ENCODE peak calls at places on chromosomes 11 and 22, in five cellular contexts. X, O, D, N and H are unnamed samples.

GRCh38 chr11:134542401-134543143 is 130.5 kb upstream of the B3GAT1 start:
- DNase-seq in X (no peak), O (no peak), D (peak), N (peak), H (no peak)

GRCh38 chr11:111977141-111978027 is 40.2 kb downstream of the DIXDC1 start:
- DNase-seq in X (peak), O (peak), D (peak), N (peak), H (no peak)

GRCh38 chr11:114354076-114354475 is 46.2 kb downstream of the C11orf71 start:
- DNase-seq in X (no peak), O (no peak), D (no peak), N (no peak), H (no peak)

GRCh38 chr11:199782-200181 is 6.9 kb downstream of the SCGB1C1 start:
- DNase-seq in X (no peak), O (no peak), D (peak), N (no peak), H (no peak)

GRCh38 chr11:2267306-2267861 is 3.0 kb downstream of the ASCL2 start:
- DNase-seq in X (no peak), O (no peak), D (no peak), N (no peak), H (no peak)

GRCh38 chr11:66981976-66982578 is 7.0 kb downstream of the C11orf86 start:
- DNase-seq in X (peak), O (no peak), D (peak), N (no peak), H (no peak)

GRCh38 chr11:99063331-99063730 is 42.6 kb downstream of the CNTN5 start:
- DNase-seq in X (no peak), O (no peak), D (no peak), N (no peak), H (no peak)

GRCh38 chr11:120055646-120056045 is 82.3 kb downstream of the TRIM29 start:
- DNase-seq in X (no peak), O (no peak), D (no peak), N (no peak), H (no peak)

GRCh38 chr11:92269841-92270240 is 45.2 kb downstream of the FAT3 start:
- DNase-seq in X (no peak), O (no peak), D (no peak), N (no peak), H (no peak)

GRCh38 chr11:12286606-12287005 is 90.8 kb upstream of the PARVA start:
- DNase-seq in X (no peak), O (no peak), D (no peak), N (no peak), H (no peak)

DNA sequence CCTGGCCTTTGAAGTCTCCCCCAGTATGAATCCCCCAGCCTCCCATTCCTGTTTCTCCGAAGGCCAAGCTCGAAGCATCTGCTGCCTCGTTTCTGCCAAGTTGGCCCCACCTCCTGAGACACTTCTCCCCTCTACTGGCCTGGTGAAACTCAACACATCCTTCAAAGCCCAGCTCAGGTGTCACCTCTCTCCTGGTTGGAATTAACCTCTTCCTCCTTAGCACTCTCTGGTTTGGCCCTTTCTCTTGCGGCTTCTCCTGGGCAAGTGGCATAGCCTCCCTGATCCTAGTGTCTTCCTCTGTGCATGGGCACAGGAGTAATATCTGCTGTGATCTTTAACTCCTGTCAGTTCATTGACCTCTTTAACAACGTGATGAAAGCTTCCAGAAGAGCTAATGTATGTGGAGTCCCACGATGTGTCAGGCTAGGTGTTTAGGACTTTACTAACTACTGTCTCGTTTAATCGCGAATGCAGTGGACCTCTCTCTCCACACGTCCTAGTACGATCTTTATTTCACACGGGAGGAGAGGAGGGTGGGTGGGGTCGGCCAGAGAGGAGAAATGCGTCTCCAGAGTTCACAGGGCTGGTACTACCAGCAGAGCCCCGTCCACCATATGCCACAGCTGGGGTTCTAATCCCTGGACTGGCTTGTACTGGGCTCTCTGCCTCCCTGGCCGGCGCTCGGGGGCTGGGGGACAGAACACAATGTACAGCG is 824 bp upstream of the PTPRJ start:
- DNase-seq in X (peak), O (peak), D (no peak), N (no peak), H (no peak)
- TF ChIP-seq CTCF in X (no peak), O (no peak), D (no peak), N (no peak), H (no peak)

GRCh38 chr11:90542092-90542491 is 319.2 kb upstream of the CHORDC1 start:
- DNase-seq in X (no peak), O (no peak), D (no peak), N (no peak), H (no peak)
- TF ChIP-seq CTCF in X (no peak), O (no peak), D (no peak), N (no peak), H (no peak)

GRCh38 chr11:128089962-128090361 is 497.4 kb downstream of the ETS1 start:
- DNase-seq in X (no peak), O (no peak), D (no peak), N (no peak), H (no peak)
- TF ChIP-seq CTCF in X (no peak), O (no peak), D (no peak), N (no peak), H (no peak)

GRCh38 chr11:64875369-64876225 is 2.8 kb downstream of the EHD1 start:
- DNase-seq in X (no peak), O (no peak), D (no peak), N (no peak), H (no peak)
- TF ChIP-seq CTCF in X (no peak), O (no peak), D (no peak), N (no peak), H (no peak)

DNA sequence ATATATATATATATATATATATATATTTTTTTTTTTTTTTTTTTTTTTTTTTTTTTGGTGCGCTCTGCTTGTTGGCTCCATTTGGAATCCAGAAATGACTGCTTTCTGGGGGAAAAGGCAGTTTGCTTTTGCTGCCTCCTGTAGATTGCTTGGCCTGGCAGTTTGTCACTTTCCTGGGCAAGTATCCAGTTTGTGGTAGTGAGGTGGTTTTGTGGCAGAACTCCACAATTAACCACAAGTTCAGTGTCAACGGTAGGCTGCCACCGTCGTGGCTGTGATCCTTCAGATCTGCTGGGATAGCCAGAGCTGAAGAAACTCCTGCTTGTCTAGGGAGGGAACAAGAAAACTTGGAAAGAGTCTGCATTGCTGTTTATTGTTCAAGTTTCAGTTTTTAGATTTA is 5.0 kb upstream of the PDE3B start:
- DNase-seq in X (no peak), O (no peak), D (peak), N (no peak), H (no peak)
- TF ChIP-seq CTCF in X (no peak), O (no peak), D (no peak), N (no peak), H (no peak)

GRCh38 chr22:44545773-44546172 is 47.7 kb upstream of the RTL6 start:
- DNase-seq in X (no peak), O (no peak), D (no peak), N (no peak), H (no peak)

GRCh38 chr22:44546686-44547310 is 48.8 kb upstream of the RTL6 start:
- DNase-seq in X (no peak), O (no peak), D (no peak), N (no peak), H (no peak)

GRCh38 chr22:44549701-44550100 is 51.7 kb upstream of the RTL6 start:
- DNase-seq in X (no peak), O (no peak), D (no peak), N (peak), H (no peak)

GRCh38 chr22:44549021-44549420 is 51.0 kb upstream of the RTL6 start:
- DNase-seq in X (no peak), O (no peak), D (no peak), N (no peak), H (no peak)

GRCh38 chr22:44547371-44547770 is 49.3 kb upstream of the RTL6 start:
- DNase-seq in X (no peak), O (no peak), D (no peak), N (no peak), H (no peak)
- TF ChIP-seq CTCF in X (no peak), O (no peak), D (no peak), N (no peak), H (no peak)

GRCh38 chr22:30247561-30247960 is 1.0 kb upstream of the LIF start:
- DNase-seq in X (no peak), O (no peak), D (no peak), N (no peak), H (no peak)

GRCh38 chr22:30246962-30247376 is 410 bp upstream of the LIF start:
- DNase-seq in X (no peak), O (no peak), D (peak), N (no peak), H (no peak)

GRCh38 chr22:30247974-30248373 is 1.4 kb upstream of the LIF start:
- DNase-seq in X (no peak), O (no peak), D (no peak), N (no peak), H (no peak)

GRCh38 chr22:30245181-30245984 is 1.2 kb downstream of the LIF start:
- DNase-seq in X (no peak), O (peak), D (peak), N (no peak), H (no peak)

GRCh38 chr22:30245985-30246901 is at the start of gene LIF:
- DNase-seq in X (no peak), O (peak), D (peak), N (peak), H (no peak)
- TF ChIP-seq CTCF in X (no peak), O (no peak), D (no peak), N (no peak), H (no peak)

GRCh38 chr11:56089697-56090096 is 3.4 kb upstream of the OR8I2 start:
- DNase-seq in X (no peak), O (no peak), D (no peak), N (no peak), H (no peak)
- TF ChIP-seq CTCF in X (no peak), O (no peak), D (no peak), N (no peak), H (no peak)

GRCh38 chr22:45009881-45010531 is at the start of gene PHF21B:
- DNase-seq in X (peak), O (peak), D (no peak), N (peak), H (no peak)
- TF ChIP-seq CTCF in X (no peak), O (no peak), D (no peak), N (no peak), H (no peak)